ENCODE peak calls at places on chromosome 1, in four cellular contexts. N is K562, G is HepG2, A is GM12878. C is an unnamed sample.
A peak's percentile ranks its signal among the peaks of the same experiment; 100 is the strongest.

GRCh38 chr1:55402676-55403464 is 187.7 kb upstream of the USP24 start:
- DNase-seq in N (no peak), G (no peak), A (no peak), C (no peak)

GRCh38 chr1:173960625-173961024 is 43.5 kb upstream of the SERPINC1 start:
- DNase-seq in N (peak; percentile 9), G (no peak), A (no peak), C (no peak)

GRCh38 chr1:1434131-1434811 is 1.2 kb upstream of the VWA1 start:
- DNase-seq in N (no peak), G (peak; percentile 53), A (no peak), C (peak; percentile 72)

GRCh38 chr1:23401313-23401712 is 23.2 kb downstream of the TCEA3 start:
- DNase-seq in A (no peak), N (no peak), G (no peak), C (no peak)

GRCh38 chr1:62176597-62177312 is 17.9 kb upstream of the L1TD1 start:
- DNase-seq in G (no peak), A (no peak), N (no peak), C (no peak)

GRCh38 chr1:181021811-181022434 is 747 bp downstream of the STX6 start:
- DNase-seq in A (no peak), N (peak; percentile 91), G (peak; percentile 47), C (peak; percentile 50)

GRCh38 chr1:158037876-158038359 is 44.5 kb downstream of the KIRREL1 start:
- DNase-seq in G (no peak), A (no peak), N (no peak), C (no peak)

GRCh38 chr1:101587749-101588148 is 350.9 kb downstream of the S1PR1 start:
- DNase-seq in N (no peak), G (peak; percentile 25), A (no peak), C (no peak)

GRCh38 chr1:28354121-28354520 is 15.4 kb upstream of the PHACTR4 start:
- DNase-seq in N (no peak), G (no peak), A (no peak), C (no peak)

GRCh38 chr1:224696891-224697765 is 81.0 kb downstream of the CNIH3 start:
- DNase-seq in N (no peak), A (no peak), G (no peak), C (no peak)

GRCh38 chr1:25617626-25618432 is 1.2 kb downstream of the MAN1C1 start:
- DNase-seq in A (no peak), G (no peak), N (no peak), C (peak; percentile 56)

DNA sequence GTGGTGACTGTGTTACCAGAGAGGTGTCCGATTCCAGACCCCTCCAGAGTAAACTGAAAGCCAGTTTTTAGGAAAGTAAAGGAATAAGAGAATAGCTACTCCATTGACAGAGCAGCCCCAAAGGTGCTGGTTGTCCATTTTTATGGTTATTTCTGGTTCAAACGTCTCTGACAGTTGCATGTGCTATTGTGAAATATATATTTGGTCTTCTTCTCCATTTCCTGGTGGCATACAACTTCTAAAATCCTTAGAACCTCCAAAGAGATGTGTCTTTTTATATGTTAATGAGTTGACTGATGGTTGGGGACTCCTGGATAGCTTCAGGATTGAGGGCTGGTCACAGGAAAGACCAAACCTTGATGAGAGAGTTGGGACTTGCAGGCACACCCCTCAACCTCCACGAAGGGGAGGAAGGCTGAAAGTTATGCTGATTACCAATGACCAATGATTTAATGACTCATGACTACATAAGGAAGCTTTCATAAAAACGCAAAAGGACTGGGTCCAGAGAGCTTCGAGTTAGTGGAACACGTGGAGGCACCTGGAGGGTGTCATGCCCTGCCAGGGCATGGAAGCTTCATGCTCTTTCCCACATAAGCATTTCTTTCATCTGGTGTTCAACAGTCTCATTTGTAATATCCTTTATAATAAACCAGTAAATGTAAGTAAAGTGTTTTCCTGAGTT is 100.7 kb downstream of the SLC16A1 start:
- DNase-seq in N (no peak), A (no peak), G (no peak), C (no peak)
- TF ChIP-seq TCF7 in N (no peak), A (no peak), G (no peak), C (no peak)

GRCh38 chr1:21573971-21574458 is 64.8 kb downstream of the ALPL start:
- DNase-seq in N (peak; percentile 75), G (peak; percentile 67), A (no peak), C (peak; percentile 83)
- TF ChIP-seq TCF7 in N (no peak), G (no peak), A (no peak), C (no peak)

DNA sequence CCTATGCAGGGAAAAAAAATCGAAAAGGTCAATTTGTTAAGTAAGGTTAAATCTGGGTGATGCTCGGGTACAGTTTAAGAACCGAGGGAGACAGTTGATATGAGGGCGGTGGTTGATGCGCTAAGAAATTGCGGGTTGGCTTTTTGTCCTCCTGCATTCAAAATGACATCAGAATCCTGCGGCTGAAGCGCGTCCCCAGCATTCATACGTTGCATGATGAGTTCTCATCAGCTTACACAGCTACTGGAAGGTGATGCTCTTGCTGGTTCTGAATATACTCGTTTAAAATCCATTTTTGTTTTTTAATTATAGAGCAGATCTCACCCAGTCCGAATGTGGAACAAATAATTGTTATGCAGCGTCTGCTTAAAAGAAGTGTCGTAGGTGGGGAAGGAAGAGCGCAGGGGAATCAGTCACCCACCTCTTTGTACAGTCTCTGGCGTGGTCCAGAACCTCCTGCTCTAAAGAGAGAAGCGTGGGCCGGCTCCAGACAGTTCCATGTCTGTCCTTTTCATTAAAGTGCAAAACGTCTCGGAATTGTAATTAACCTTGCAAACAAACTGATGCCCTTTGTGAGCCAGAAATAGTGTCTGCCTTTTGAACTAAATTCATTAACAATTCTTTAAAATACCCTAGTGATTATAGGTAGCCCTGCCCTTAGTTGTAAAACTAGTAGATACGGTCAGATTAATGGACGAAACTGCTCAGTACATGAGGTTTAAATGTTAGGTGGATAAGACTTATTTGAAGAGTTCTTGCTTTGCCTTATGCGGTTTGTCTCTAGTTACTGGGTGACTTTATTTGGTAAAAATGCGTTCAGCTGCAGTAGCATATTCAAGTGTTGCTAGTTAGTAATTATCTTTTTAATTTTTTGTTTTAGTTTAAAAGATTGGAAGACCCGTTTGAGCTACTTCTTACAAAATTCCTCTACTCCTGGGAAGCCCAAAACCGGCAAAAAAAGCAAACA is 730 bp downstream of the RGS2 start:
- DNase-seq in G (no peak), N (peak; percentile 64), A (no peak), C (peak; percentile 17)
- TF ChIP-seq TCF7 in G (no peak), N (no peak), A (no peak), C (no peak)

DNA sequence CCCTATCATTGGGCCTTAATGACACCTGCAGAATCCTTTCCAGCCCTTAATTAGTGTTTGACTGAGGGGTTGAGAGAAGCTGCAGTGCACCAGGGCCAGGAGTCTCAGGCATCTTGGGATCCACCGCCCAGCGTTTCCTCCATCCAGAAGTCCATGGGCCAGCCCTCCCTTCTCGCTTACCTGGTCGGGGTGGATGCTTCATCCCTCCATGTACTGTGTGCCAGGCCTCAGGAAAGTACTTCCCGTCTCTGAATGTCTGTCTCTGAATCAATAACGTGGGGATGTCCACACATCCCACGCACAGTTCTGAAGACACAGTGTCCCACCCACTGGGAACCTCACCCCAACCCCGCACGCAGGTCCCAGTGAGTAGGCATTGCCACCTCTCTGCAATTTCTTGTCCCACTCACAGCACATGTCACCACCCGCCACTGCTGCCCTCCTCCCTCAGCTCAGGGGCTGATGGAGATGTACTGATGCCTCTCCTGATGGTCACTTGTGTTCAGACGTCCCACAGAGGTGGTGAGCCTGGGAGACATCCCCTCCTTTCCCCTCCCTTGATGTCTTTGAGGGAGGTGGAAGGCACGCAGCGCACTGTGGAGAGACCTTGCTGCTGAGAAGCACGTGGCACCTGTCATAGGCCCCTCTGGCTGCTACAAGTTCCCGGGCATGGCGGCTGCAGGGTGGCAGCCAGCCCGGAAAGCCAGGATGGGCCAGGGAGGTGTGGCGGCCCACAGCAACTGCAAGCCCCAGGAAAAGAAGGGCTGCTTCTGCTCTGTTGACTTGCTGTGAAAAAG is 29.5 kb upstream of the PRSS38 start:
- DNase-seq in N (no peak), A (no peak), G (no peak), C (no peak)
- TF ChIP-seq TCF7 in N (no peak), A (no peak), G (no peak), C (no peak)

GRCh38 chr1:88802404-88802803 is 89.0 kb downstream of the GTF2B start:
- DNase-seq in G (no peak), A (no peak), N (no peak), C (no peak)

GRCh38 chr1:88803444-88803843 is 87.9 kb downstream of the GTF2B start:
- DNase-seq in A (no peak), G (no peak), N (no peak), C (no peak)

GRCh38 chr1:88800382-88801051 is 90.8 kb downstream of the GTF2B start:
- DNase-seq in N (peak; percentile 57), A (no peak), G (peak; percentile 33), C (no peak)

GRCh38 chr1:88801575-88802208 is 89.7 kb downstream of the GTF2B start:
- DNase-seq in A (peak; percentile 12), N (no peak), G (no peak), C (no peak)

GRCh38 chr1:88802950-88803349 is 88.4 kb downstream of the GTF2B start:
- DNase-seq in A (no peak), G (no peak), N (no peak), C (no peak)
- TF ChIP-seq TCF7 in A (no peak), G (no peak), N (no peak), C (no peak)

C was measured in WTC11.